ENCODE peak calls at places on chromosomes 2 and 18, in six cellular contexts. F is OCI-LY7; D is stomach; E is AG10803; T is neuronal stem cell; H is CD4-positive, CD25-positive, alpha-beta regulatory T cell. S is an unnamed sample.

GRCh38 chr2:108917526-108917925 is 71.5 kb downstream of the EDAR start:
- DNase-seq in F (no peak), D (no peak), E (no peak), T (no peak), H (no peak), S (no peak)

GRCh38 chr2:169291517-169291916 is 70.8 kb downstream of the LRP2 start:
- DNase-seq in F (no peak), D (no peak), E (no peak), T (no peak), H (no peak), S (no peak)

GRCh38 chr2:171161425-171162289 is 964 bp upstream of the TLK1 start:
- DNase-seq in F (peak; percentile 22), D (no peak), E (no peak), T (no peak), H (no peak), S (no peak)

GRCh38 chr2:239264838-239265651 is 135.8 kb downstream of the HDAC4 start:
- DNase-seq in F (peak; percentile 38), D (peak; percentile 26), E (peak; percentile 67), T (no peak), H (peak; percentile 93), S (no peak)

GRCh38 chr2:68943581-68944568 is 8.8 kb downstream of the GKN2 start:
- DNase-seq in F (peak; percentile 69), D (peak; percentile 67), E (peak; percentile 55), T (peak; percentile 76), H (peak; percentile 61), S (peak; percentile 3)

GRCh38 chr2:120771556-120772208 is 36.0 kb downstream of the GLI2 start:
- DNase-seq in F (no peak), D (no peak), E (peak; percentile 85), T (no peak), H (no peak), S (no peak)

GRCh38 chr2:150997066-150997465 is 264.6 kb downstream of the RBM43 start:
- DNase-seq in F (no peak), D (no peak), E (peak; percentile 80), T (no peak), H (no peak), S (no peak)

GRCh38 chr2:215750763-215751162 is 262.6 kb downstream of the MREG start:
- DNase-seq in F (no peak), D (no peak), E (peak; percentile 47), T (no peak), H (peak; percentile 16), S (no peak)

GRCh38 chr18:10213526-10213925 is 240.9 kb upstream of the APCDD1 start:
- DNase-seq in F (peak; percentile 73), D (no peak), E (peak; percentile 63), T (no peak), H (peak; percentile 4), S (peak; percentile 42)

GRCh38 chr2:229314117-229314516 is 43.0 kb upstream of the PID1 start:
- DNase-seq in F (no peak), D (no peak), E (no peak), T (no peak), H (no peak), S (no peak)

GRCh38 chr18:75324686-75325257 is 102.7 kb downstream of the SMIM21 start:
- DNase-seq in F (no peak), D (no peak), E (no peak), T (no peak), H (no peak), S (no peak)

GRCh38 chr2:215372968-215373649 is 61.2 kb downstream of the ATIC start:
- DNase-seq in F (no peak), D (no peak), E (no peak), T (no peak), H (no peak), S (no peak)

GRCh38 chr2:220478305-220479058 is 851.1 kb downstream of the SLC4A3 start:
- DNase-seq in F (no peak), D (no peak), E (no peak), T (no peak), H (no peak), S (no peak)

GRCh38 chr2:10917927-10918326 is 6.2 kb downstream of the KCNF1 start:
- DNase-seq in F (no peak), D (no peak), E (no peak), T (no peak), H (no peak), S (no peak)

GRCh38 chr2:182066439-182067061 is 80.9 kb downstream of the PPP1R1C start:
- DNase-seq in F (no peak), D (no peak), E (peak; percentile 80), T (no peak), H (no peak), S (no peak)

GRCh38 chr2:45014016-45014702 is 4.9 kb upstream of the SIX2 start:
- DNase-seq in F (no peak), D (peak; percentile 43), E (peak; percentile 36), T (no peak), H (peak; percentile 41), S (no peak)

GRCh38 chr2:216081487-216082387 is at the start of the genes PECR and TMEM169:
- DNase-seq in F (peak; percentile 58), D (peak; percentile 80), E (peak; percentile 51), T (peak; percentile 69), H (peak; percentile 88), S (peak; percentile 27)

GRCh38 chr2:70133127-70133452 is 45.8 kb downstream of the PCBP1 start:
- DNase-seq in F (no peak), D (no peak), E (no peak), T (no peak), H (no peak), S (no peak)

GRCh38 chr2:144469788-144470187 is 50.1 kb downstream of the ZEB2 start:
- DNase-seq in F (no peak), D (no peak), E (no peak), T (no peak), H (no peak), S (no peak)

GRCh38 chr18:61926532-61926931 is 33.7 kb upstream of the RNF152 start:
- DNase-seq in F (no peak), D (no peak), E (no peak), T (no peak), H (peak; percentile 51), S (no peak)

GRCh38 chr2:219627105-219628100 is at the start of gene SLC4A3:
- DNase-seq in F (no peak), D (peak; percentile 31), E (peak; percentile 29), T (peak; percentile 43), H (no peak), S (no peak)

DNA sequence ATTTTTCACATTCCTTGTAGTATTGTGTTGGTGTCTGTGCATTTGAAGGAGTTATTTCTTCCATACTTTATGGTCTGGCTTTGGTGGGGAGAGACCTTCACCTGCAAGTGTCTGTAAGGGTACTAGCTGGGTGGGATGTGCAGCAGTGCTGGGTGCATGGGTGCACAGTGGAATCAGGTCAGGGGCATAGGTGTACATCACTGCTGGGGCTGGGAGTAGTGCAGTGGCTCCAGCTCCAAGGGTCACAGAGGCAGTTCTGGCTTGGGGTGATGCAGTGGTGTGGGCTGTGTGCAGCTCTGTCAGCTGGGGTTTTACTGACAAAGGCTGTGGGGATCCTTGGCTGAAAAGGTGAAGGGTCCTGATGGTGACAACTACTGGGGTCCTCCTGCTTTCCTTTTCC is 44.8 kb downstream of the CCDC148 start:
- DNase-seq in F (no peak), D (no peak), E (no peak), T (no peak), H (no peak), S (no peak)
- H3K4me3 ChIP-seq in F (no peak overlapping the region), D (no peak overlapping the region), E (no peak overlapping the region), T (no peak overlapping the region), H (no peak overlapping the region), S (no peak overlapping the region)

DNA sequence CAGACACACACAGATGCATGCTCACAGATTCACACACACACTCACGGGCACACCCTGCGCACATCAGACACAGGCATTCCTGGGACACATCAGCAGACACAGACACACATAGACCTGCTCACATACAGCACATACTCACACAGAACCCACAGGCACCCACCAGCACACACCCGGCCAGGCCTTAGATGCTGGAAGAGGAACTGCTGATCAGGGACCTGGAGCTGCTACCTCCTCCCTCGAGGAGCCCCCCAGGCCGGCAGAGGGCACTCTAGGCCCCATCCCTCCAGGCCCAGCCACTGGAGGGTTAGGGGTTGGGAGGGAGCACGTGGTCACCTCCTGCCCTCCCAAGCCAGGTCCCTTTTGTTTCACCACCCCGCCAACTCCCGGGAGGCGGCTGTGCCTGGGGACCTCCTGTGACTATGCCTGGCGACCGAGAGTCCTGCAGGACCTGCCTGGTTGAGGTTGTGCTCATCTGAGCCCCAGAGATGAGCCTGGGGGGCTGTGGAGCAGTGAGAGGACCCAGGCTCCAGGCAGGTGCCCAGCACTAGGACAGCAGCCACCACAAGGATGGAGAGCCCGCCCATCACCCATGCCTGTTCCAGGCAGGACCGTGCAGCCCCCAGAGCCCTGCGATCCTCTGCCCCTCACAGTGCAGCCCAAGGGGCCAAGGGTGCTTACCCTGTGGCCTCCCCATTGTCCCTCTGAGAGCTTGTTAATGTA is 21.0 kb upstream of the PTMA start:
- DNase-seq in F (peak; percentile 92), D (peak; percentile 72), E (no peak), T (no peak), H (peak; percentile 63), S (no peak)
- H3K4me3 ChIP-seq in F (peak overlapping the region; percentile 68), D (no peak overlapping the region), E (no peak overlapping the region), T (peak overlapping the region; percentile 54), H (no peak overlapping the region), S (no peak overlapping the region)

GRCh38 chr2:96471772-96472171 is 33.4 kb downstream of the NEURL3 start:
- DNase-seq in F (no peak), D (no peak), E (no peak), T (no peak), H (no peak), S (no peak)

GRCh38 chr2:96468904-96469303 is 36.3 kb downstream of the NEURL3 start:
- DNase-seq in F (no peak), D (no peak), E (no peak), T (no peak), H (no peak), S (no peak)

GRCh38 chr2:96464651-96465050 is 40.5 kb downstream of the NEURL3 start:
- DNase-seq in F (no peak), D (no peak), E (no peak), T (no peak), H (no peak), S (no peak)

GRCh38 chr2:96470636-96471035 is 34.5 kb downstream of the NEURL3 start:
- DNase-seq in F (no peak), D (peak; percentile 70), E (peak; percentile 2), T (peak; percentile 17), H (peak; percentile 44), S (no peak)

GRCh38 chr2:96470089-96470488 is 35.1 kb downstream of the NEURL3 start:
- DNase-seq in F (no peak), D (no peak), E (no peak), T (no peak), H (no peak), S (no peak)
- H3K4me3 ChIP-seq in F (no peak overlapping the region), D (peak overlapping the region; percentile 40), E (no peak overlapping the region), T (no peak overlapping the region), H (no peak overlapping the region), S (no peak overlapping the region)

GRCh38 chr18:55301836-55302235 is 286.2 kb downstream of the TCF4 start:
- DNase-seq in F (no peak), D (no peak), E (no peak), T (no peak), H (no peak), S (no peak)
- H3K4me3 ChIP-seq in F (no peak overlapping the region), D (no peak overlapping the region), E (peak overlapping the region; percentile 51), T (no peak overlapping the region), H (no peak overlapping the region), S (no peak overlapping the region)